ENCODE peak calls at places on chromosomes 1 and 21, in five cellular contexts. S is H1, O is Panc1, B is suprapubic skin, X is transverse colon. T is an unnamed sample.

GRCh38 chr1:95287078-95287477 is 53.1 kb downstream of the RWDD3 start:
- DNase-seq in S (no peak), O (no peak), B (no peak), X (no peak), T (no peak)

GRCh38 chr1:166947398-166948043 is 27.8 kb downstream of the ILDR2 start:
- DNase-seq in S (peak), O (no peak), B (no peak), X (peak), T (no peak)

GRCh38 chr1:198667796-198668195 is 29.0 kb downstream of the PTPRC start:
- DNase-seq in S (no peak), O (no peak), B (no peak), X (no peak), T (no peak)

GRCh38 chr1:172180886-172181285 is 239.6 kb upstream of the C1orf105 start:
- DNase-seq in S (no peak), O (no peak), B (no peak), X (peak), T (no peak)

GRCh38 chr1:41726899-41727748 is 191.6 kb downstream of the HIVEP3 start:
- DNase-seq in S (no peak), O (no peak), B (no peak), X (peak), T (no peak)

GRCh38 chr1:30183006-30183405 is 540.4 kb downstream of the MATN1 start:
- DNase-seq in S (peak), O (no peak), B (no peak), X (no peak), T (no peak)

GRCh38 chr1:81712425-81712824 is 88.3 kb upstream of the ADGRL2 start:
- DNase-seq in S (no peak), O (no peak), B (no peak), X (no peak), T (no peak)

GRCh38 chr1:56424744-56425493 is 154.4 kb downstream of the PLPP3 start:
- DNase-seq in S (no peak), O (no peak), B (no peak), X (no peak), T (no peak)

GRCh38 chr1:38489844-38490270 is 369.7 kb downstream of the RRAGC start:
- DNase-seq in S (peak), O (no peak), B (no peak), X (peak), T (no peak)

GRCh38 chr1:108877858-108878257 is 1.1 kb downstream of the GPSM2 start:
- DNase-seq in S (no peak), O (no peak), B (no peak), X (no peak), T (no peak)

GRCh38 chr1:77063118-77063517 is 156.1 kb downstream of the PIGK start:
- DNase-seq in S (no peak), O (no peak), B (no peak), X (no peak), T (no peak)

GRCh38 chr1:117014209-117014608 is 12.6 kb downstream of the CD101 start:
- DNase-seq in S (no peak), O (no peak), B (no peak), X (no peak), T (no peak)

GRCh38 chr1:67978988-67979516 is 71.4 kb downstream of the DIRAS3 start:
- DNase-seq in S (no peak), O (no peak), B (no peak), X (no peak), T (no peak)

GRCh38 chr1:193111641-193112090 is 6.5 kb upstream of the GLRX2 start:
- DNase-seq in S (no peak), O (peak), B (no peak), X (peak), T (no peak)

GRCh38 chr1:15026114-15026483 is 127.4 kb upstream of the TMEM51 start:
- DNase-seq in S (no peak), O (no peak), B (no peak), X (no peak), T (no peak)

GRCh38 chr1:1381294-1381693 is 6.3 kb upstream of the AURKAIP1 start:
- DNase-seq in S (no peak), O (no peak), B (no peak), X (no peak), T (no peak)

GRCh38 chr1:156477526-156478249 is 22.9 kb downstream of the MEF2D start:
- DNase-seq in S (no peak), O (no peak), B (no peak), X (no peak), T (no peak)

GRCh38 chr1:219173758-219174671 is at the start of gene LYPLAL1:
- DNase-seq in S (peak), O (peak), B (peak), X (peak), T (no peak)

GRCh38 chr1:119380983-119381662 is 12.5 kb downstream of the HAO2 start:
- DNase-seq in S (no peak), O (no peak), B (no peak), X (no peak), T (no peak)

GRCh38 chr1:240190881-240191385 is 99.2 kb downstream of the FMN2 start:
- DNase-seq in S (no peak), O (no peak), B (no peak), X (peak), T (no peak)

GRCh38 chr1:8374356-8374755 is 56.4 kb downstream of the SLC45A1 start:
- DNase-seq in S (no peak), O (no peak), B (no peak), X (no peak), T (no peak)

GRCh38 chr1:116824631-116825399 is 70.6 kb downstream of the CD2 start:
- DNase-seq in S (no peak), O (no peak), B (no peak), X (no peak), T (no peak)

GRCh38 chr1:24903011-24903461 is 27.0 kb downstream of the RUNX3 start:
- DNase-seq in S (peak), O (no peak), B (peak), X (peak), T (no peak)

GRCh38 chr21:46080171-46081021 is 17.5 kb upstream of the COL6A2 start:
- DNase-seq in S (no peak), O (no peak), B (peak), X (no peak), T (no peak)

GRCh38 chr1:218686258-218686657 is 341.1 kb downstream of the TGFB2 start:
- DNase-seq in S (no peak), O (no peak), B (no peak), X (no peak), T (no peak)

GRCh38 chr1:213122514-213122929 is 71.5 kb downstream of the RPS6KC1 start:
- DNase-seq in S (no peak), O (peak), B (no peak), X (no peak), T (peak)

GRCh38 chr1:209895709-209896108 is 42.3 kb upstream of the SYT14 start:
- DNase-seq in S (no peak), O (no peak), B (no peak), X (no peak), T (no peak)

GRCh38 chr1:42191319-42191718 is 26.8 kb upstream of the GUCA2A start:
- DNase-seq in S (no peak), O (no peak), B (no peak), X (no peak), T (no peak)

DNA sequence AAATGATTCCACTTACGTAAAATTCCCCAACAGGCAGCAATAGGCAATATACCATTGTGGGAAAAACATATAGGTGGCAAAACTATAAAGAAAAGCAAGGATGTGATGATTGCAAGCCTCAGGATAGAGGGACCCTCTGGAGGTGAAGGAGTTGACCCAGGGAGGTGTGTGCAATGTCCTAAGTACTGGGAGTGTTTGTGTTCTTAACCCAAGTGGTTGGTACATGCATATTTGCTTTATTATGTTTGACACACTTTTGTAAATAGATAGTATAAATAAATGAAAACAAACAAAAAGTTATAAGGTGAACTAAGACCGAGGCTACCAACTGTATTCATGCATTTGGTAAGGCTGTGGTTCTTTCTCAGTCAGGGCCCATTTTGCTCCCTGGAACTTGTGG is 7.5 kb downstream of the MX1 start:
- DNase-seq in S (no peak), O (no peak), B (no peak), X (no peak), T (no peak)
- TF ChIP-seq POLR2AphosphoS5 in S (no peak), O (no peak), B (no peak), X (no peak), T (no peak)

GRCh38 chr1:216600730-216601426 is 122.4 kb downstream of the ESRRG start:
- DNase-seq in S (peak), O (peak), B (peak), X (peak), T (no peak)
- TF ChIP-seq POLR2AphosphoS5 in S (peak), O (no peak), B (no peak), X (peak), T (no peak)

DNA sequence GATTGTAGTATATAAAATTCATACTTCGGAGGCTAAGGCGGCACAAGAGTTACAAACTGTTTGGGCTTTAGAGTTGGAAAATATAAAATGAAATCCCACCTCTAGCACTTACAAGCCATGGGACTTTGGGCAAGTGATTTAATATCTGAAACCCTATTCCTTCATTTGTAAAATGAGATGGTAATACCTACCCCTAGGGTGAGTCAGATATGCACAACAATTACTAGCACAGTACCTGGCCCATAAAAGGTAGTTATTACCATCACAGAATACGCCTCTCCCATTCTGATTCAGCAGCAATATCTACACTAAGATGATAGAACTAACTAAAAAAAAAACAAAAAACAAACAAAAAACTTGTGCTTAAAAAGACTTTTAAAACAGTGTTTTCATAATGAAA is 3.5 kb downstream of the KLHL12 start:
- DNase-seq in S (no peak), O (no peak), B (no peak), X (no peak), T (no peak)
- TF ChIP-seq POLR2AphosphoS5 in S (no peak), O (no peak), B (no peak), X (no peak), T (no peak)

GRCh38 chr1:3312894-3313578 is 141.4 kb upstream of the ARHGEF16 start:
- DNase-seq in S (no peak), O (peak), B (peak), X (peak), T (no peak)
- TF ChIP-seq POLR2AphosphoS5 in S (no peak), O (peak), B (no peak), X (peak), T (no peak)

DNA sequence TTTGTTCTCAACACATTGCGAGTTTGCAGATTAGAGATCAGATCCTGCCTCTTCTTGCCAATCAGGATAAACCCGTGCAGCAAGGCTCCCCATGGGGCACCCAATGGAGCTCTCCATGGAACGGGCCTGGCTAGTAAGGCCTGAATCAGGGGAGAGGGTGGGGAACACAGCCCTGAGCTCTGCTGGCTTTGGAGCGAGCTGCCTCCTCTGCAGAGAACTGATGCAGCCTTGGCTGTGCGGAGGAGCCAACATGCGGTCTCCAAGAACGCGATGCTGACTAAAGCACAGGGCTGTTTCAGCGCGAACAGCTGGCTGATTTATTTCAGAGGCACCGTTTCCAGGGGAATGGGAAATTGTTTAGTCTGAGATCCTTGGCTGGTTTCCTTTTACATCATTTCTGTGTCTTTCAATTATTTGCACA is 139.7 kb downstream of the TSEN15 start:
- DNase-seq in S (no peak), O (no peak), B (no peak), X (peak), T (no peak)
- TF ChIP-seq POLR2AphosphoS5 in S (no peak), O (no peak), B (no peak), X (peak), T (no peak)